ENCODE peak calls at places on chromosome X, in ten cellular contexts. L, E, B, V, K, Y, C, R, W and N are unnamed samples.

GRCh38 chrX:19535481-19535880 is 20.2 kb upstream of the MAP3K15 start:
- DNase-seq in E (no peak), B (no peak), V (no peak), Y (peak; percentile 5), C (peak; percentile 28), L (no peak), K (no peak), W (no peak), R (no peak), N (no peak)

GRCh38 chrX:142089193-142089592 is 115.9 kb downstream of the MAGEC2 start:
- DNase-seq in K (no peak), V (no peak), L (no peak), W (no peak), B (no peak), R (no peak), Y (no peak), C (peak; percentile 17), E (no peak), N (no peak)

GRCh38 chrX:74251006-74251930 is 52.7 kb upstream of the ZCCHC13 start:
- DNase-seq in W (peak; percentile 50), R (no peak), E (no peak), V (no peak), L (no peak), Y (no peak), K (no peak), B (no peak), C (peak; percentile 55), N (no peak)

GRCh38 chrX:1093586-1094538 is 118.6 kb downstream of the CRLF2 start:
- DNase-seq in E (no peak), R (no peak), K (no peak), C (no peak), W (no peak), B (no peak), V (no peak), L (no peak), Y (no peak), N (no peak)

GRCh38 chrX:10479508-10479907 is 140.9 kb downstream of the MID1 start:
- DNase-seq in E (no peak), W (no peak), C (no peak), Y (no peak), K (no peak), R (no peak), L (no peak), B (no peak), V (no peak), N (no peak)

GRCh38 chrX:30521440-30522182 is 56.0 kb downstream of the TASL start:
- DNase-seq in R (no peak), V (no peak), E (no peak), Y (no peak), B (peak; percentile 63), K (no peak), L (no peak), W (peak; percentile 57), C (no peak), N (no peak)

GRCh38 chrX:119990995-119991787 is 47.6 kb upstream of the NKAP start:
- DNase-seq in B (no peak), C (peak; percentile 11), K (no peak), R (no peak), L (peak; percentile 67), E (no peak), Y (no peak), W (no peak), V (no peak), N (no peak)

GRCh38 chrX:12210196-12210815 is 72.0 kb downstream of the FRMPD4 start:
- DNase-seq in Y (no peak), L (no peak), C (no peak), E (no peak), V (no peak), R (no peak), W (peak; percentile 57), K (no peak), B (peak; percentile 50), N (peak; percentile 5)

GRCh38 chrX:106802063-106802387 is 448 bp upstream of the TBC1D8B start:
- DNase-seq in B (no peak), C (peak; percentile 10), E (no peak), K (no peak), R (no peak), Y (peak; percentile 64), V (no peak), L (no peak), W (no peak), N (no peak)

GRCh38 chrX:71095971-71096701 is 485 bp downstream of the FOXO4 start:
- DNase-seq in E (no peak), C (no peak), Y (peak; percentile 63), W (no peak), B (no peak), R (no peak), K (no peak), L (peak; percentile 74), V (no peak), N (no peak)

GRCh38 chrX:117990438-117990837 is 126.2 kb downstream of the KLHL13 start:
- DNase-seq in Y (no peak), B (no peak), V (no peak), C (no peak), R (no peak), L (no peak), K (no peak), W (no peak), E (no peak), N (no peak)

GRCh38 chrX:48684134-48684533 is 535 bp downstream of the WAS start:
- DNase-seq in C (no peak), Y (no peak), K (no peak), V (no peak), W (no peak), L (no peak), B (no peak), R (no peak), E (no peak), N (no peak)

GRCh38 chrX:133670394-133670793 is 255.1 kb upstream of the GPC4 start:
- DNase-seq in L (no peak), Y (peak; percentile 39), R (no peak), V (peak; percentile 11), K (no peak), E (peak; percentile 13), B (peak; percentile 28), C (peak; percentile 44), W (peak; percentile 23), N (no peak)

GRCh38 chrX:45513042-45513441 is 312.4 kb upstream of the DIPK2B start:
- DNase-seq in W (no peak), B (no peak), V (no peak), K (no peak), R (no peak), L (no peak), Y (no peak), C (no peak), E (no peak), N (no peak)

GRCh38 chrX:78329486-78329885 is 2.1 kb upstream of the CYSLTR1 start:
- DNase-seq in B (no peak), L (no peak), C (no peak), K (no peak), W (no peak), R (no peak), E (no peak), Y (no peak), V (no peak), N (no peak)

GRCh38 chrX:21946925-21947641 is 6.6 kb downstream of the SMS start:
- DNase-seq in L (no peak), Y (no peak), C (no peak), B (peak; percentile 37), E (no peak), R (no peak), K (no peak), W (no peak), V (peak; percentile 46), N (no peak)

GRCh38 chrX:46938589-46938988 is 26.4 kb downstream of the JADE3 start:
- DNase-seq in E (no peak), L (no peak), V (no peak), C (no peak), R (no peak), B (no peak), Y (no peak), K (no peak), W (no peak), N (no peak)

GRCh38 chrX:131724292-131724691 is 180.4 kb downstream of the OR13H1 start:
- DNase-seq in V (no peak), K (no peak), W (no peak), L (no peak), E (no peak), R (no peak), C (no peak), Y (no peak), B (no peak), N (no peak)

GRCh38 chrX:120452131-120452530 is 17.0 kb downstream of the LAMP2 start:
- DNase-seq in W (no peak), K (no peak), E (no peak), R (peak; percentile 5), B (peak; percentile 33), L (no peak), Y (peak; percentile 37), C (peak; percentile 32), V (peak; percentile 62), N (no peak)

GRCh38 chrX:1453951-1454785 is 1.5 kb upstream of the ASMTL start:
- DNase-seq in B (peak; percentile 62), R (no peak), C (peak; percentile 90), L (peak; percentile 89), Y (no peak), V (peak; percentile 75), W (peak; percentile 57), K (no peak), E (peak; percentile 80), N (peak; percentile 91)

GRCh38 chrX:41530082-41530481 is 82.9 kb downstream of the NYX start:
- DNase-seq in Y (no peak), B (no peak), V (no peak), C (no peak), E (no peak), W (no peak), K (no peak), L (no peak), R (no peak), N (no peak)

GRCh38 chrX:103839404-103839803 is 7.3 kb upstream of the RAB9B start:
- DNase-seq in K (no peak), V (no peak), C (no peak), B (no peak), W (no peak), R (no peak), E (no peak), L (no peak), Y (no peak), N (no peak)

GRCh38 chrX:8864151-8864550 is 63.0 kb upstream of the FAM9A start:
- DNase-seq in Y (peak; percentile 48), K (no peak), B (no peak), E (no peak), R (no peak), C (no peak), V (no peak), L (no peak), W (no peak), N (no peak)

GRCh38 chrX:71315917-71316316 is 14.4 kb downstream of the ITGB1BP2 start:
- DNase-seq in W (no peak), V (no peak), E (no peak), B (peak; percentile 59), C (no peak), K (no peak), Y (no peak), L (no peak), R (no peak), N (no peak)